ENCODE peak calls at places on chromosomes 5 and 9, in eight cellular contexts. One of them, this sample, is unnamed.

GRCh38 chr9:85213650-85214607 is 527.8 kb downstream of the AGTPBP1 start:
- DNase-seq in globus pallidus: no peak
- DNase-seq in GDM1: no peak
- DNase-seq in nephron progenitor cell: no peak
- DNase-seq in tibial nerve: no peak
- DNase-seq in kidney glomerular epithelial cell: no peak
- DNase-seq in kidney tubule cell: peak
- DNase-seq in dorsolateral prefrontal cortex: no peak
- DNase-seq in this sample: no peak

GRCh38 chr9:87834357-87834756 is 48.3 kb upstream of the SPATA31E1 start:
- DNase-seq in globus pallidus: no peak
- DNase-seq in GDM1: no peak
- DNase-seq in nephron progenitor cell: peak
- DNase-seq in tibial nerve: no peak
- DNase-seq in kidney glomerular epithelial cell: no peak
- DNase-seq in kidney tubule cell: no peak
- DNase-seq in dorsolateral prefrontal cortex: no peak
- DNase-seq in this sample: no peak

GRCh38 chr5:146240951-146241350 is 37.5 kb downstream of the RBM27 start:
- DNase-seq in globus pallidus: no peak
- DNase-seq in GDM1: no peak
- DNase-seq in nephron progenitor cell: no peak
- DNase-seq in tibial nerve: no peak
- DNase-seq in kidney glomerular epithelial cell: no peak
- DNase-seq in kidney tubule cell: no peak
- DNase-seq in dorsolateral prefrontal cortex: no peak
- DNase-seq in this sample: no peak

GRCh38 chr5:79025054-79025465 is 40.0 kb upstream of the ARSB start:
- DNase-seq in globus pallidus: peak
- DNase-seq in GDM1: peak
- DNase-seq in nephron progenitor cell: peak
- DNase-seq in tibial nerve: peak
- DNase-seq in kidney glomerular epithelial cell: peak
- DNase-seq in kidney tubule cell: peak
- DNase-seq in dorsolateral prefrontal cortex: peak
- DNase-seq in this sample: peak

GRCh38 chr5:66312291-66312690 is 168.2 kb downstream of the SREK1 start:
- DNase-seq in globus pallidus: no peak
- DNase-seq in GDM1: no peak
- DNase-seq in nephron progenitor cell: no peak
- DNase-seq in tibial nerve: no peak
- DNase-seq in kidney glomerular epithelial cell: no peak
- DNase-seq in kidney tubule cell: peak
- DNase-seq in dorsolateral prefrontal cortex: no peak
- DNase-seq in this sample: no peak

GRCh38 chr5:31758803-31759425 is 120.0 kb downstream of the PDZD2 start:
- DNase-seq in globus pallidus: no peak
- DNase-seq in GDM1: no peak
- DNase-seq in nephron progenitor cell: no peak
- DNase-seq in tibial nerve: no peak
- DNase-seq in kidney glomerular epithelial cell: no peak
- DNase-seq in kidney tubule cell: no peak
- DNase-seq in dorsolateral prefrontal cortex: peak
- DNase-seq in this sample: no peak

GRCh38 chr9:69180670-69181069 is 6.6 kb downstream of the TJP2 start:
- DNase-seq in globus pallidus: no peak
- DNase-seq in GDM1: peak
- DNase-seq in nephron progenitor cell: no peak
- DNase-seq in tibial nerve: no peak
- DNase-seq in kidney glomerular epithelial cell: peak
- DNase-seq in kidney tubule cell: peak
- DNase-seq in dorsolateral prefrontal cortex: peak
- DNase-seq in this sample: peak

GRCh38 chr9:13267743-13268142 is 11.7 kb downstream of the MPDZ start:
- DNase-seq in globus pallidus: no peak
- DNase-seq in GDM1: no peak
- DNase-seq in nephron progenitor cell: no peak
- DNase-seq in tibial nerve: no peak
- DNase-seq in kidney glomerular epithelial cell: peak
- DNase-seq in kidney tubule cell: peak
- DNase-seq in dorsolateral prefrontal cortex: no peak
- DNase-seq in this sample: no peak

GRCh38 chr5:175582697-175583096 is 75.2 kb upstream of the HRH2 start:
- DNase-seq in globus pallidus: no peak
- DNase-seq in GDM1: no peak
- DNase-seq in nephron progenitor cell: no peak
- DNase-seq in tibial nerve: no peak
- DNase-seq in kidney glomerular epithelial cell: no peak
- DNase-seq in kidney tubule cell: peak
- DNase-seq in dorsolateral prefrontal cortex: no peak
- DNase-seq in this sample: no peak

GRCh38 chr5:137604348-137605095 is 105.4 kb upstream of the SPOCK1 start:
- DNase-seq in globus pallidus: no peak
- DNase-seq in GDM1: no peak
- DNase-seq in nephron progenitor cell: no peak
- DNase-seq in tibial nerve: no peak
- DNase-seq in kidney glomerular epithelial cell: peak
- DNase-seq in kidney tubule cell: peak
- DNase-seq in dorsolateral prefrontal cortex: no peak
- DNase-seq in this sample: no peak

GRCh38 chr9:71755869-71756268 is 12.4 kb downstream of the CEMIP2 start:
- DNase-seq in globus pallidus: no peak
- DNase-seq in GDM1: no peak
- DNase-seq in nephron progenitor cell: no peak
- DNase-seq in tibial nerve: no peak
- DNase-seq in kidney glomerular epithelial cell: no peak
- DNase-seq in kidney tubule cell: no peak
- DNase-seq in dorsolateral prefrontal cortex: no peak
- DNase-seq in this sample: no peak

GRCh38 chr9:89996717-89997116 is 391.9 kb downstream of the GADD45G start:
- DNase-seq in globus pallidus: no peak
- DNase-seq in GDM1: no peak
- DNase-seq in nephron progenitor cell: no peak
- DNase-seq in tibial nerve: no peak
- DNase-seq in kidney glomerular epithelial cell: no peak
- DNase-seq in kidney tubule cell: peak
- DNase-seq in dorsolateral prefrontal cortex: no peak
- DNase-seq in this sample: no peak

GRCh38 chr5:29795253-29795652 is 1398.2 kb upstream of the CDH6 start:
- DNase-seq in globus pallidus: no peak
- DNase-seq in GDM1: no peak
- DNase-seq in nephron progenitor cell: no peak
- DNase-seq in tibial nerve: no peak
- DNase-seq in kidney glomerular epithelial cell: no peak
- DNase-seq in kidney tubule cell: no peak
- DNase-seq in dorsolateral prefrontal cortex: no peak
- DNase-seq in this sample: no peak

GRCh38 chr9:107251756-107252322 is 31.2 kb upstream of the RAD23B start:
- DNase-seq in globus pallidus: no peak
- DNase-seq in GDM1: no peak
- DNase-seq in nephron progenitor cell: no peak
- DNase-seq in tibial nerve: peak
- DNase-seq in kidney glomerular epithelial cell: peak
- DNase-seq in kidney tubule cell: peak
- DNase-seq in dorsolateral prefrontal cortex: peak
- DNase-seq in this sample: no peak

GRCh38 chr9:477146-477545 is 262.5 kb downstream of the DOCK8 start:
- DNase-seq in globus pallidus: no peak
- DNase-seq in GDM1: no peak
- DNase-seq in nephron progenitor cell: no peak
- DNase-seq in tibial nerve: no peak
- DNase-seq in kidney glomerular epithelial cell: no peak
- DNase-seq in kidney tubule cell: no peak
- DNase-seq in dorsolateral prefrontal cortex: no peak
- DNase-seq in this sample: no peak

GRCh38 chr9:108270041-108270440 is 585.7 kb downstream of the ACTL7B start:
- DNase-seq in globus pallidus: no peak
- DNase-seq in GDM1: no peak
- DNase-seq in nephron progenitor cell: no peak
- DNase-seq in tibial nerve: no peak
- DNase-seq in kidney glomerular epithelial cell: no peak
- DNase-seq in kidney tubule cell: peak
- DNase-seq in dorsolateral prefrontal cortex: no peak
- DNase-seq in this sample: no peak

GRCh38 chr9:111961575-111961974 is 65.0 kb downstream of the UGCG start:
- DNase-seq in globus pallidus: no peak
- DNase-seq in GDM1: no peak
- DNase-seq in nephron progenitor cell: no peak
- DNase-seq in tibial nerve: no peak
- DNase-seq in kidney glomerular epithelial cell: peak
- DNase-seq in kidney tubule cell: peak
- DNase-seq in dorsolateral prefrontal cortex: no peak
- DNase-seq in this sample: no peak

GRCh38 chr9:82021198-82021597 is 32.6 kb downstream of the SPATA31D1 start:
- DNase-seq in globus pallidus: no peak
- DNase-seq in GDM1: no peak
- DNase-seq in nephron progenitor cell: no peak
- DNase-seq in tibial nerve: peak
- DNase-seq in kidney glomerular epithelial cell: peak
- DNase-seq in kidney tubule cell: peak
- DNase-seq in dorsolateral prefrontal cortex: no peak
- DNase-seq in this sample: no peak

GRCh38 chr5:79990205-79990597 is 861 bp downstream of the MTX3 start:
- DNase-seq in globus pallidus: no peak
- DNase-seq in GDM1: no peak
- DNase-seq in nephron progenitor cell: no peak
- DNase-seq in tibial nerve: no peak
- DNase-seq in kidney glomerular epithelial cell: no peak
- DNase-seq in kidney tubule cell: no peak
- DNase-seq in dorsolateral prefrontal cortex: no peak
- DNase-seq in this sample: no peak

GRCh38 chr9:70856411-70856810 is 265.0 kb downstream of the TRPM3 start:
- DNase-seq in globus pallidus: no peak
- DNase-seq in GDM1: no peak
- DNase-seq in nephron progenitor cell: no peak
- DNase-seq in tibial nerve: no peak
- DNase-seq in kidney glomerular epithelial cell: no peak
- DNase-seq in kidney tubule cell: no peak
- DNase-seq in dorsolateral prefrontal cortex: no peak
- DNase-seq in this sample: no peak

GRCh38 chr9:91558879-91559278 is 135.2 kb upstream of the NFIL3 start:
- DNase-seq in globus pallidus: no peak
- DNase-seq in GDM1: no peak
- DNase-seq in nephron progenitor cell: no peak
- DNase-seq in tibial nerve: no peak
- DNase-seq in kidney glomerular epithelial cell: no peak
- DNase-seq in kidney tubule cell: no peak
- DNase-seq in dorsolateral prefrontal cortex: no peak
- DNase-seq in this sample: no peak

GRCh38 chr5:19739691-19740090 is 248.3 kb downstream of the CDH18 start:
- DNase-seq in globus pallidus: peak
- DNase-seq in GDM1: no peak
- DNase-seq in nephron progenitor cell: no peak
- DNase-seq in tibial nerve: peak
- DNase-seq in kidney glomerular epithelial cell: no peak
- DNase-seq in kidney tubule cell: no peak
- DNase-seq in dorsolateral prefrontal cortex: no peak
- DNase-seq in this sample: no peak

GRCh38 chr5:1414311-1415058 is 30.8 kb downstream of the SLC6A3 start:
- DNase-seq in globus pallidus: peak
- DNase-seq in GDM1: no peak
- DNase-seq in nephron progenitor cell: no peak
- DNase-seq in tibial nerve: no peak
- DNase-seq in kidney glomerular epithelial cell: no peak
- DNase-seq in kidney tubule cell: no peak
- DNase-seq in dorsolateral prefrontal cortex: no peak
- DNase-seq in this sample: no peak

GRCh38 chr5:14268236-14268701 is 125.1 kb downstream of the TRIO start:
- DNase-seq in globus pallidus: no peak
- DNase-seq in GDM1: no peak
- DNase-seq in nephron progenitor cell: no peak
- DNase-seq in tibial nerve: no peak
- DNase-seq in kidney glomerular epithelial cell: peak
- DNase-seq in kidney tubule cell: peak
- DNase-seq in dorsolateral prefrontal cortex: peak
- DNase-seq in this sample: no peak

This sample was measured in tibial artery.